ENCODE peak calls at places on chromosomes 4 and X, in eight cellular contexts. One of them, this sample, is unnamed.
A peak's percentile ranks its signal among the peaks of the same experiment; 100 is the strongest.

GRCh38 chr4:138893991-138894390 is 121.6 kb upstream of the NOCT start:
- DNase-seq in psoas muscle: no peak
- DNase-seq in fibroblast of mammary gland: no peak
- DNase-seq in body of pancreas: no peak
- DNase-seq in MM.1S: no peak
- DNase-seq in IMR-90: no peak
- DNase-seq in cardiac fibroblast: no peak
- DNase-seq in lower leg skin: no peak
- DNase-seq in this sample: no peak

GRCh38 chr4:2623442-2623841 is 87.0 kb downstream of the FAM193A start:
- DNase-seq in IMR-90: no peak
- DNase-seq in body of pancreas: no peak
- DNase-seq in MM.1S: no peak
- DNase-seq in cardiac fibroblast: no peak
- DNase-seq in lower leg skin: no peak
- DNase-seq in fibroblast of mammary gland: no peak
- DNase-seq in psoas muscle: no peak
- DNase-seq in this sample: no peak

GRCh38 chr4:4418676-4419370 is 31.9 kb downstream of the NSG1 start:
- DNase-seq in IMR-90: no peak
- DNase-seq in fibroblast of mammary gland: no peak
- DNase-seq in lower leg skin: no peak
- DNase-seq in cardiac fibroblast: no peak
- DNase-seq in psoas muscle: no peak
- DNase-seq in MM.1S: no peak
- DNase-seq in body of pancreas: no peak
- DNase-seq in this sample: no peak

GRCh38 chr4:152989554-152989970 is 53.4 kb downstream of the FHDC1 start:
- DNase-seq in lower leg skin: no peak
- DNase-seq in cardiac fibroblast: no peak
- DNase-seq in MM.1S: no peak
- DNase-seq in psoas muscle: no peak
- DNase-seq in IMR-90: no peak
- DNase-seq in fibroblast of mammary gland: no peak
- DNase-seq in body of pancreas: no peak
- DNase-seq in this sample: no peak

GRCh38 chr4:101332424-101332823 is 14.9 kb downstream of the PPP3CA start:
- DNase-seq in psoas muscle: no peak
- DNase-seq in fibroblast of mammary gland: peak; percentile 14
- DNase-seq in body of pancreas: no peak
- DNase-seq in cardiac fibroblast: no peak
- DNase-seq in lower leg skin: no peak
- DNase-seq in MM.1S: no peak
- DNase-seq in IMR-90: peak; percentile 18
- DNase-seq in this sample: no peak

GRCh38 chrX:134244043-134244442 is 7.1 kb downstream of the CCDC160 start:
- DNase-seq in fibroblast of mammary gland: peak; percentile 15
- DNase-seq in psoas muscle: no peak
- DNase-seq in MM.1S: no peak
- DNase-seq in cardiac fibroblast: peak; percentile 13
- DNase-seq in body of pancreas: no peak
- DNase-seq in IMR-90: peak; percentile 33
- DNase-seq in lower leg skin: no peak
- DNase-seq in this sample: no peak

GRCh38 chr4:44538534-44538933 is 89.9 kb upstream of the KCTD8 start:
- DNase-seq in psoas muscle: no peak
- DNase-seq in MM.1S: no peak
- DNase-seq in IMR-90: no peak
- DNase-seq in cardiac fibroblast: no peak
- DNase-seq in body of pancreas: no peak
- DNase-seq in lower leg skin: no peak
- DNase-seq in fibroblast of mammary gland: no peak
- DNase-seq in this sample: no peak

GRCh38 chrX:65667503-65668355 is at the start of gene MSN:
- DNase-seq in IMR-90: peak; percentile 35
- DNase-seq in fibroblast of mammary gland: peak; percentile 35
- DNase-seq in psoas muscle: peak; percentile 83
- DNase-seq in body of pancreas: peak; percentile 64
- DNase-seq in MM.1S: peak; percentile 70
- DNase-seq in cardiac fibroblast: peak; percentile 62
- DNase-seq in lower leg skin: peak; percentile 62
- DNase-seq in this sample: peak; percentile 84

GRCh38 chr4:28788929-28789490 is 1928.4 kb downstream of the STIM2 start:
- DNase-seq in fibroblast of mammary gland: no peak
- DNase-seq in MM.1S: peak; percentile 14
- DNase-seq in IMR-90: no peak
- DNase-seq in body of pancreas: no peak
- DNase-seq in lower leg skin: no peak
- DNase-seq in cardiac fibroblast: no peak
- DNase-seq in psoas muscle: no peak
- DNase-seq in this sample: no peak

GRCh38 chr4:80125252-80126177 is 52.5 kb upstream of the ANTXR2 start:
- DNase-seq in MM.1S: peak; percentile 17
- DNase-seq in cardiac fibroblast: peak; percentile 66
- DNase-seq in lower leg skin: no peak
- DNase-seq in psoas muscle: no peak
- DNase-seq in IMR-90: peak; percentile 50
- DNase-seq in fibroblast of mammary gland: peak; percentile 67
- DNase-seq in body of pancreas: no peak
- DNase-seq in this sample: peak; percentile 45

GRCh38 chr4:86344127-86344526 is 15.7 kb downstream of the MAPK10 start:
- DNase-seq in MM.1S: no peak
- DNase-seq in body of pancreas: no peak
- DNase-seq in cardiac fibroblast: no peak
- DNase-seq in psoas muscle: no peak
- DNase-seq in fibroblast of mammary gland: no peak
- DNase-seq in lower leg skin: no peak
- DNase-seq in IMR-90: no peak
- DNase-seq in this sample: no peak

GRCh38 chr4:81606796-81607550 is 135.3 kb upstream of the RASGEF1B start:
- DNase-seq in cardiac fibroblast: peak; percentile 48
- DNase-seq in MM.1S: no peak
- DNase-seq in lower leg skin: peak; percentile 19
- DNase-seq in body of pancreas: no peak
- DNase-seq in psoas muscle: no peak
- DNase-seq in fibroblast of mammary gland: peak; percentile 47
- DNase-seq in IMR-90: no peak
- DNase-seq in this sample: no peak
- H3K4me3 ChIP-seq in cardiac fibroblast: no peak overlapping the region
- H3K4me3 ChIP-seq in MM.1S: no peak overlapping the region
- H3K4me3 ChIP-seq in lower leg skin: no peak overlapping the region
- H3K4me3 ChIP-seq in body of pancreas: no peak overlapping the region
- H3K4me3 ChIP-seq in psoas muscle: no peak overlapping the region
- H3K4me3 ChIP-seq in fibroblast of mammary gland: no peak overlapping the region
- H3K4me3 ChIP-seq in IMR-90: no peak overlapping the region
- H3K4me3 ChIP-seq in this sample: no peak overlapping the region

GRCh38 chr4:26152051-26152450 is 168.8 kb upstream of the RBPJ start:
- DNase-seq in fibroblast of mammary gland: peak; percentile 29
- DNase-seq in lower leg skin: no peak
- DNase-seq in body of pancreas: no peak
- DNase-seq in IMR-90: no peak
- DNase-seq in MM.1S: no peak
- DNase-seq in cardiac fibroblast: no peak
- DNase-seq in psoas muscle: no peak
- DNase-seq in this sample: no peak

GRCh38 chr4:26151615-26152014 is 169.2 kb upstream of the RBPJ start:
- DNase-seq in cardiac fibroblast: peak; percentile 32
- DNase-seq in IMR-90: peak; percentile 47
- DNase-seq in fibroblast of mammary gland: peak; percentile 74
- DNase-seq in lower leg skin: no peak
- DNase-seq in MM.1S: no peak
- DNase-seq in psoas muscle: peak; percentile 42
- DNase-seq in body of pancreas: no peak
- DNase-seq in this sample: no peak

GRCh38 chr4:26162095-26162494 is 158.7 kb upstream of the RBPJ start:
- DNase-seq in body of pancreas: no peak
- DNase-seq in IMR-90: no peak
- DNase-seq in MM.1S: no peak
- DNase-seq in fibroblast of mammary gland: no peak
- DNase-seq in psoas muscle: no peak
- DNase-seq in lower leg skin: no peak
- DNase-seq in cardiac fibroblast: no peak
- DNase-seq in this sample: peak; percentile 47

GRCh38 chr4:26161030-26161824 is 159.6 kb upstream of the RBPJ start:
- DNase-seq in fibroblast of mammary gland: no peak
- DNase-seq in body of pancreas: no peak
- DNase-seq in psoas muscle: no peak
- DNase-seq in cardiac fibroblast: no peak
- DNase-seq in lower leg skin: no peak
- DNase-seq in IMR-90: no peak
- DNase-seq in MM.1S: no peak
- DNase-seq in this sample: peak; percentile 40

GRCh38 chr4:26157541-26157940 is 163.3 kb upstream of the RBPJ start:
- DNase-seq in MM.1S: no peak
- DNase-seq in IMR-90: peak; percentile 54
- DNase-seq in lower leg skin: no peak
- DNase-seq in body of pancreas: no peak
- DNase-seq in cardiac fibroblast: no peak
- DNase-seq in psoas muscle: no peak
- DNase-seq in fibroblast of mammary gland: peak; percentile 26
- DNase-seq in this sample: no peak
- TF ChIP-seq CTCF in MM.1S: no peak
- TF ChIP-seq CTCF in IMR-90: no peak
- TF ChIP-seq CTCF in lower leg skin: no peak
- TF ChIP-seq CTCF in body of pancreas: no peak
- TF ChIP-seq CTCF in cardiac fibroblast: no peak
- TF ChIP-seq CTCF in psoas muscle: no peak
- TF ChIP-seq CTCF in fibroblast of mammary gland: no peak
- TF ChIP-seq CTCF in this sample: no peak

GRCh38 chr4:993111-994029 is at the start of gene SLC26A1:
- DNase-seq in fibroblast of mammary gland: no peak
- DNase-seq in lower leg skin: no peak
- DNase-seq in psoas muscle: no peak
- DNase-seq in body of pancreas: peak; percentile 73
- DNase-seq in MM.1S: no peak
- DNase-seq in cardiac fibroblast: no peak
- DNase-seq in IMR-90: no peak
- DNase-seq in this sample: no peak
- H3K4me3 ChIP-seq in fibroblast of mammary gland: no peak within 1 kb of the TSS
- H3K4me3 ChIP-seq in lower leg skin: no peak within 1 kb of the TSS
- H3K4me3 ChIP-seq in psoas muscle: no peak within 1 kb of the TSS
- H3K4me3 ChIP-seq in body of pancreas: no peak within 1 kb of the TSS
- H3K4me3 ChIP-seq in MM.1S: no peak within 1 kb of the TSS
- H3K4me3 ChIP-seq in cardiac fibroblast: no peak within 1 kb of the TSS
- H3K4me3 ChIP-seq in IMR-90: no peak within 1 kb of the TSS
- H3K4me3 ChIP-seq in this sample: peak within 1 kb of the TSS; percentile 39

DNA sequence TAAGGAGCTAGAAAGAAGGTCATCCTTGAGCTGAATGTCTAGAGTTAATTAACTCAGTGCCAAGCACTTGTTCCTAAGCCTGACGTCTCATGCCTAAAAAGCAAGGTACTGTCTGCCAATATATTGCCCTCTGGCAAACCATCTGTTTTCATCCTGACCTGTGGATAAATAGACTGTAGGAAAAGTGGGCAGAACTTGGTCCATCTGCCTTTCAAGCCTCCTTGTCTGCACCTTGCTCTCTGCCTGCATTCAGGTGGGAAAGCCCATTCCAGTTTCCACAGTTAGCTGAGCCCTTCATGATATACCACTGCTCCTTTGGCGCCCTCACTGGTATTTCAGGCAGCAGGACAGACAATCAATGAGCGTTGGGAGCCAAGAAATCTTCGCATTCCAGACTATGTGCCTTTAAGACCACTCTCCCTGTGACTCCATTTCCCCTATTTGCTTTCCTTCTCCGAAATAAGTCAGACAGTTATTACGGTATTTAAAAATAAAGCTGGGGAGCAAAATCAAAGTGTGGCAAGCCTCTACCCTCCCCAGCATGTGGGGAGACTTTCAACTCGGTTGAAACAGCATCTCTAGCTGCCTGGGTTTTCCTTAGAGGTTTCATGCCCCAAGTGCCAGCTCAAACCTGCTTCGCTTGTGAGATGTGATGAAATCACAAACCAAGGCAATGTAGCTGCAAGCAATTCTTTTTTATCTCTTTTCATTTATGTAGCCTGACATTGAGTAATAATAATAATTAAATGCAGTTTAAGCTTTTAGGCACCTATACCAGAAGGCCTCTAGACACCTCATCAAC is 2.5 kb upstream of the CCDC149 start:
- DNase-seq in MM.1S: no peak
- DNase-seq in psoas muscle: no peak
- DNase-seq in lower leg skin: no peak
- DNase-seq in cardiac fibroblast: peak; percentile 18
- DNase-seq in IMR-90: no peak
- DNase-seq in fibroblast of mammary gland: no peak
- DNase-seq in body of pancreas: no peak
- DNase-seq in this sample: no peak
- TF ChIP-seq CTCF in MM.1S: no peak
- TF ChIP-seq CTCF in psoas muscle: no peak
- TF ChIP-seq CTCF in lower leg skin: no peak
- TF ChIP-seq CTCF in cardiac fibroblast: no peak
- TF ChIP-seq CTCF in IMR-90: no peak
- TF ChIP-seq CTCF in fibroblast of mammary gland: peak; percentile 9
- TF ChIP-seq CTCF in body of pancreas: peak; percentile 14
- TF ChIP-seq CTCF in this sample: no peak

GRCh38 chr4:32519060-32519459 is 1798.9 kb downstream of the PCDH7 start:
- DNase-seq in cardiac fibroblast: peak; percentile 16
- DNase-seq in psoas muscle: no peak
- DNase-seq in MM.1S: no peak
- DNase-seq in body of pancreas: no peak
- DNase-seq in IMR-90: no peak
- DNase-seq in fibroblast of mammary gland: peak; percentile 37
- DNase-seq in lower leg skin: no peak
- DNase-seq in this sample: peak; percentile 3
- H3K4me3 ChIP-seq in cardiac fibroblast: no peak overlapping the region
- H3K4me3 ChIP-seq in psoas muscle: no peak overlapping the region
- H3K4me3 ChIP-seq in MM.1S: no peak overlapping the region
- H3K4me3 ChIP-seq in body of pancreas: no peak overlapping the region
- H3K4me3 ChIP-seq in IMR-90: no peak overlapping the region
- H3K4me3 ChIP-seq in fibroblast of mammary gland: no peak overlapping the region
- H3K4me3 ChIP-seq in lower leg skin: no peak overlapping the region
- H3K4me3 ChIP-seq in this sample: no peak overlapping the region

This sample was measured in GM12865.